ENCODE peak calls at places on chromosomes 3 and 15, in ten cellular contexts. One of them, this sample, is unnamed.
A peak's percentile ranks its signal among the peaks of the same experiment; 100 is the strongest.

GRCh38 chr3:195385526-195385925 is 57.3 kb downstream of the ACAP2 start:
- DNase-seq in adrenal gland: no peak
- DNase-seq in testis: peak; percentile 32
- DNase-seq in body of pancreas: no peak
- DNase-seq in thyroid gland: no peak
- DNase-seq in stomach: no peak
- DNase-seq in NB4: no peak
- DNase-seq in endothelial cell of umbilical vein: peak; percentile 59
- DNase-seq in sigmoid colon: no peak
- DNase-seq in uterus: no peak
- DNase-seq in this sample: no peak

GRCh38 chr3:116034071-116034470 is 410.8 kb downstream of the GAP43 start:
- DNase-seq in body of pancreas: no peak
- DNase-seq in stomach: no peak
- DNase-seq in testis: no peak
- DNase-seq in adrenal gland: no peak
- DNase-seq in NB4: no peak
- DNase-seq in endothelial cell of umbilical vein: no peak
- DNase-seq in uterus: no peak
- DNase-seq in sigmoid colon: no peak
- DNase-seq in thyroid gland: no peak
- DNase-seq in this sample: no peak

GRCh38 chr3:38021196-38021595 is 8.2 kb downstream of the PLCD1 start:
- DNase-seq in NB4: no peak
- DNase-seq in adrenal gland: no peak
- DNase-seq in testis: no peak
- DNase-seq in endothelial cell of umbilical vein: no peak
- DNase-seq in stomach: no peak
- DNase-seq in thyroid gland: no peak
- DNase-seq in sigmoid colon: no peak
- DNase-seq in uterus: no peak
- DNase-seq in body of pancreas: no peak
- DNase-seq in this sample: peak; percentile 40

GRCh38 chr3:111859974-111860859 is 1.2 kb downstream of the PHLDB2 start:
- DNase-seq in sigmoid colon: peak; percentile 93
- DNase-seq in NB4: peak; percentile 69
- DNase-seq in stomach: peak; percentile 75
- DNase-seq in endothelial cell of umbilical vein: peak; percentile 88
- DNase-seq in uterus: peak; percentile 86
- DNase-seq in testis: peak; percentile 83
- DNase-seq in adrenal gland: peak; percentile 68
- DNase-seq in body of pancreas: peak; percentile 74
- DNase-seq in thyroid gland: peak; percentile 68
- DNase-seq in this sample: peak; percentile 65

GRCh38 chr3:44504566-44504965 is 27.1 kb upstream of the ZNF445 start:
- DNase-seq in endothelial cell of umbilical vein: no peak
- DNase-seq in uterus: no peak
- DNase-seq in body of pancreas: no peak
- DNase-seq in testis: no peak
- DNase-seq in NB4: no peak
- DNase-seq in thyroid gland: no peak
- DNase-seq in sigmoid colon: no peak
- DNase-seq in adrenal gland: no peak
- DNase-seq in stomach: no peak
- DNase-seq in this sample: no peak

GRCh38 chr3:73685061-73685460 is 60.3 kb upstream of the PDZRN3 start:
- DNase-seq in testis: no peak
- DNase-seq in sigmoid colon: no peak
- DNase-seq in uterus: no peak
- DNase-seq in endothelial cell of umbilical vein: no peak
- DNase-seq in stomach: no peak
- DNase-seq in body of pancreas: no peak
- DNase-seq in NB4: no peak
- DNase-seq in adrenal gland: no peak
- DNase-seq in thyroid gland: no peak
- DNase-seq in this sample: no peak

GRCh38 chr15:99409097-99409473 is 156.7 kb upstream of the MEF2A start:
- DNase-seq in body of pancreas: no peak
- DNase-seq in adrenal gland: no peak
- DNase-seq in uterus: peak; percentile 61
- DNase-seq in sigmoid colon: peak; percentile 80
- DNase-seq in stomach: peak; percentile 65
- DNase-seq in NB4: peak; percentile 66
- DNase-seq in testis: peak; percentile 69
- DNase-seq in thyroid gland: peak; percentile 23
- DNase-seq in endothelial cell of umbilical vein: peak; percentile 40
- DNase-seq in this sample: peak; percentile 57

GRCh38 chr3:22922317-22922716 is 280.8 kb upstream of the UBE2E2 start:
- DNase-seq in testis: no peak
- DNase-seq in stomach: no peak
- DNase-seq in adrenal gland: no peak
- DNase-seq in NB4: peak; percentile 6
- DNase-seq in endothelial cell of umbilical vein: peak; percentile 6
- DNase-seq in sigmoid colon: no peak
- DNase-seq in uterus: no peak
- DNase-seq in body of pancreas: no peak
- DNase-seq in thyroid gland: no peak
- DNase-seq in this sample: no peak

GRCh38 chr3:146277953-146278631 is 27.2 kb upstream of the PLSCR4 start:
- DNase-seq in uterus: peak; percentile 61
- DNase-seq in sigmoid colon: no peak
- DNase-seq in body of pancreas: no peak
- DNase-seq in endothelial cell of umbilical vein: peak; percentile 97
- DNase-seq in stomach: no peak
- DNase-seq in thyroid gland: no peak
- DNase-seq in NB4: no peak
- DNase-seq in testis: peak; percentile 40
- DNase-seq in adrenal gland: no peak
- DNase-seq in this sample: no peak

GRCh38 chr15:48052871-48053383 is 67.9 kb upstream of the SLC24A5 start:
- DNase-seq in endothelial cell of umbilical vein: no peak
- DNase-seq in uterus: no peak
- DNase-seq in adrenal gland: no peak
- DNase-seq in NB4: no peak
- DNase-seq in stomach: no peak
- DNase-seq in body of pancreas: no peak
- DNase-seq in testis: peak; percentile 24
- DNase-seq in thyroid gland: no peak
- DNase-seq in sigmoid colon: no peak
- DNase-seq in this sample: no peak

GRCh38 chr3:187261541-187261969 is 30.0 kb downstream of the MASP1 start:
- DNase-seq in endothelial cell of umbilical vein: no peak
- DNase-seq in testis: no peak
- DNase-seq in thyroid gland: no peak
- DNase-seq in body of pancreas: no peak
- DNase-seq in NB4: no peak
- DNase-seq in sigmoid colon: no peak
- DNase-seq in uterus: no peak
- DNase-seq in adrenal gland: no peak
- DNase-seq in stomach: no peak
- DNase-seq in this sample: no peak

GRCh38 chr3:187591051-187591450 is 79.1 kb downstream of the SST start:
- DNase-seq in NB4: no peak
- DNase-seq in stomach: no peak
- DNase-seq in endothelial cell of umbilical vein: no peak
- DNase-seq in body of pancreas: no peak
- DNase-seq in adrenal gland: no peak
- DNase-seq in thyroid gland: no peak
- DNase-seq in sigmoid colon: no peak
- DNase-seq in uterus: no peak
- DNase-seq in testis: no peak
- DNase-seq in this sample: no peak

DNA sequence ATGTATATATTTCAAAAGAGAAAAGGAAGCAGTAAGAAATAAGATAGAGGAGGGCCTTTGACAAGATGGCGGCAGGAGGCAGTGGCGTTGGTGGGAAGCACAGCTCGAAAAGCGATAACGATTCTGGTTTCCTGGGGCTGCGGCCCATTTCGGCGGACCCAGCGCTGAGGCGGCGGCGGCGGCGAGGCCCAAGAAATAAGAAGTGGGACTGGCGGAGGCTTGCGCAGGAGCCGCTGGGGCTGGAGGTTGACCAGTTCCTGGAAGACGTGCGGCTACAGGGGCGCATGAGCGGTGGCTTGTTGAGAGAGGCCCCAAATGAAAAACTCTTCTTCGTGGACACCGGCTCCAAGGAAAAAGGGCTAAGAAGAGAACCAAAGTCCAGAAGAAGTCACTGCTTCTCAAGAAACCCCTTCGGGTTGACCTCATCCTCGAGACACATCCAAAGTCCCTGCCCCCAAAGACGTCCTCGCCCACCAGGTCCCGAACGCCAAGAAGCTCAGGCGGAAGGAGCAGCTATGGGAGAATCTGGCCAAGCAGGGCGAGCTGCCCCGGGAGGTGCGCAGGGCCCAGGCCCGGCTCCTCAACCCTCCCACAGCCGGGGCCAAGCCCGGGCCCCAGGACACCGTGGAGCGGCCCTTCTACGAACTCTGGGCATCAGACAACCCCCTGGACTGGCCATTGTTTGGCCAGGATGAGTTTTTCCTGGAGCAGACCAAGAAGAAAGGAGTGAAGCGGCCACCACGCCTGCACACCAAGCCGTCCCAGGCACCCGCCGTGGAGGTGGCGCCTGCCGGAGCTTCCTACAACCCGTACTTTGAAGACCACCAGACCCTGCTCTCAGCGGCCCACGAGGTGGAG is 624.3 kb downstream of the MCTP2 start:
- DNase-seq in thyroid gland: no peak
- DNase-seq in testis: peak; percentile 58
- DNase-seq in body of pancreas: no peak
- DNase-seq in endothelial cell of umbilical vein: no peak
- DNase-seq in stomach: no peak
- DNase-seq in sigmoid colon: no peak
- DNase-seq in NB4: no peak
- DNase-seq in adrenal gland: no peak
- DNase-seq in uterus: no peak
- DNase-seq in this sample: no peak
- TF ChIP-seq POLR2A in thyroid gland: no peak
- TF ChIP-seq POLR2A in testis: no peak
- TF ChIP-seq POLR2A in body of pancreas: no peak
- TF ChIP-seq POLR2A in endothelial cell of umbilical vein: no peak
- TF ChIP-seq POLR2A in stomach: no peak
- TF ChIP-seq POLR2A in sigmoid colon: no peak
- TF ChIP-seq POLR2A in NB4: no peak
- TF ChIP-seq POLR2A in adrenal gland: no peak
- TF ChIP-seq POLR2A in uterus: no peak
- TF ChIP-seq POLR2A in this sample: no peak

DNA sequence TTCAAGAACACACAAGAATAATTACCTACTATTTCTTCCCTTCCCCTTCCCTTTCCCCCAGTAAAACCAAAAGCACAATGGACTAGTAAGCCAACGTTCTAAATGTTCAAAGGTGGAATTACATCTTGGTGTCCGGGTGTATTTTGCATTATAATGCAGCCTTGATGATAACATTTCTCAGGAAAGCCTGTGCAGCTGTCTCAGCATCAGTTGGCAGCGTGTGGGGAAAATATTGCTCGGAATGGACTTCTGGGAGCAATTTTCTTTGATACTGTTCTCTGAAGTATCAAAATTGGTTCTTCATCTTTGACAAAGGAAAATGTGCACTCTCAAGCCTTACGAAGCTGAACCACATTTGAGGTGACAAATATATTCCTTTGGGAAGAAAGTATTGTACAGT is 198.9 kb downstream of the AGBL1 start:
- DNase-seq in NB4: no peak
- DNase-seq in uterus: no peak
- DNase-seq in endothelial cell of umbilical vein: no peak
- DNase-seq in adrenal gland: no peak
- DNase-seq in stomach: no peak
- DNase-seq in sigmoid colon: no peak
- DNase-seq in testis: no peak
- DNase-seq in body of pancreas: no peak
- DNase-seq in thyroid gland: no peak
- DNase-seq in this sample: no peak
- H3K4me3 ChIP-seq in NB4: no peak overlapping the region
- H3K4me3 ChIP-seq in uterus: no peak overlapping the region
- H3K4me3 ChIP-seq in endothelial cell of umbilical vein: no peak overlapping the region
- H3K4me3 ChIP-seq in adrenal gland: no peak overlapping the region
- H3K4me3 ChIP-seq in stomach: no peak overlapping the region
- H3K4me3 ChIP-seq in sigmoid colon: no peak overlapping the region
- H3K4me3 ChIP-seq in testis: no peak overlapping the region
- H3K4me3 ChIP-seq in body of pancreas: no peak overlapping the region
- H3K4me3 ChIP-seq in thyroid gland: no peak overlapping the region
- H3K4me3 ChIP-seq in this sample: no peak overlapping the region

DNA sequence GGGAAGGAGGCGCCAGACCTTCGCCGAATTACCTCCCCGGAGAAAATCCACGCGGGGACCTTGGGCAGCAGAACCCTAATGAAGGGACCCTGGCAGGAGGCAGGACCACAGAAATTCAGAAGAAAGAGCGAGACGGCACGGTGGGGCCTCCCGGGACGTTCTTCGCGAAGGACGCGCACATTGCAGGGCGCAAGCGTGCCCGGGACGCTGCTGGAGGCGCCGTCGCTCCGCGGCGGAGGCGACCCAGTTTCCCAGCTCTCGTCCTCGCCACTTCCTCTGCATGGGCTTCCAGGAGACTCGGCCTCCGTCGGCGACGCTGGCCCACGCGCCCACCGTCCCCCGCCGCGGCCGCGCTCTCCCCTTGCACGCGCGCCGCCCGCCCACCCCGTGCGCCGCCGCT is 31.9 kb upstream of the SMAD3 start:
- DNase-seq in stomach: no peak
- DNase-seq in body of pancreas: no peak
- DNase-seq in endothelial cell of umbilical vein: no peak
- DNase-seq in testis: no peak
- DNase-seq in NB4: peak; percentile 58
- DNase-seq in sigmoid colon: no peak
- DNase-seq in adrenal gland: no peak
- DNase-seq in uterus: no peak
- DNase-seq in thyroid gland: peak; percentile 34
- DNase-seq in this sample: peak; percentile 47
- TF ChIP-seq CTCF in stomach: no peak
- TF ChIP-seq CTCF in body of pancreas: no peak
- TF ChIP-seq CTCF in endothelial cell of umbilical vein: no peak
- TF ChIP-seq CTCF in testis: no peak
- TF ChIP-seq CTCF in NB4: peak; percentile 9
- TF ChIP-seq CTCF in sigmoid colon: no peak
- TF ChIP-seq CTCF in adrenal gland: no peak
- TF ChIP-seq CTCF in uterus: no peak
- TF ChIP-seq CTCF in thyroid gland: no peak
- TF ChIP-seq CTCF in this sample: no peak

DNA sequence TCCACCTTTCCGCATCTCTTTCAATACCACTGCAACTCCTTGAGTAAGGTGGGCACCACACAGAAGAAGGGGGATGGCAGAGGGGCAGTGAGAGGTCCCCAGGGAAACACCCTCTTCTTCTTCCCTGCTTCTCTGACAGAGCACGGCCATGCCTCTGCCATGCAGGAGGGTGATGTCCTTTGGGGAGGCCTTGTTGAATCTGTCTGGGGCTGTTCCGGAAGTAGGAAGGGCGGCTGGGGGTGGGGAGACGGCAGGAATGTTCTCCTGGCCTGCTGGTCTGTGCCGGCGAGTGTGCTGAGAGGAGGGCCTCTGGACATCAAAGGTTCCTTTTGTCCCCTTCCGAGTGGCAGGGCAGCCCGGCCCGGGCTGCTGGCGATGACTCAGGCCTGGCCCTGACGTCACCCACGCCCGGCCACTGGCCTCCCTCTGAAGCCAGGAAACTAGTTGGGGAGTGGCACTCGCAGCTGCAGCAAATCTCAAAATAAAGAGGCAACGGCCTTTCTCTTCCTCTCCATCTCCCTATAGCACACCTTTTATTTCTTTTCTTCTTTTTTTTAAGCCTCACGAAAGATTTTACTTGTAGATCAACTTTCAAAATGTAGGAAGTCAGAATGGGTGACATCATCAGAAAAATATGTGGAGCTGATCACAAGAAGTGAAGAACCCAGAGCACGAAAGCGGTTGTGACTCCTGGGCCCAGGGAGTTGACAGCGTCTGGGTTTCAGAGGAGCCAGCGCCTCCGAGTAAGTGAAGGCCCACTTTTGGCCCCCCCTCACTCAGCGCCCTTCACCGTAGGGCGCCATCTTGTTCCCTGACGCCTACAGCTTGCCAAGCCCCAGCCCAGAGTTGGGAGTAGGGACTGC is at the start of gene ZBTB38:
- DNase-seq in stomach: peak; percentile 93
- DNase-seq in body of pancreas: peak; percentile 79
- DNase-seq in endothelial cell of umbilical vein: peak; percentile 91
- DNase-seq in sigmoid colon: peak; percentile 95
- DNase-seq in adrenal gland: peak; percentile 93
- DNase-seq in NB4: no peak
- DNase-seq in uterus: peak; percentile 88
- DNase-seq in thyroid gland: peak; percentile 95
- DNase-seq in testis: peak; percentile 93
- DNase-seq in this sample: peak; percentile 87
- TF ChIP-seq POLR2A in stomach: no peak
- TF ChIP-seq POLR2A in body of pancreas: peak; percentile 74
- TF ChIP-seq POLR2A in endothelial cell of umbilical vein: peak; percentile 62
- TF ChIP-seq POLR2A in sigmoid colon: peak; percentile 42
- TF ChIP-seq POLR2A in adrenal gland: peak; percentile 32
- TF ChIP-seq POLR2A in NB4: no peak
- TF ChIP-seq POLR2A in uterus: peak; percentile 71
- TF ChIP-seq POLR2A in thyroid gland: peak; percentile 82
- TF ChIP-seq POLR2A in testis: no peak
- TF ChIP-seq POLR2A in this sample: peak; percentile 57